ENCODE peak calls at places on chromosomes 7 and 10, in five cellular contexts. One of them, this sample, is unnamed.
A peak's percentile ranks its signal among the peaks of the same experiment; 100 is the strongest.

GRCh38 chr10:60849217-60849616 is 70.9 kb downstream of the CDK1 start:
- DNase-seq in colonic mucosa: no peak
- DNase-seq in AG10803: peak; percentile 31
- DNase-seq in epithelial cell of proximal tubule: no peak
- DNase-seq in GM12865: no peak
- DNase-seq in this sample: no peak

GRCh38 chr10:14571866-14572507 is 202.7 kb downstream of the FAM107B start:
- DNase-seq in GM12865: peak; percentile 69
- DNase-seq in colonic mucosa: peak; percentile 57
- DNase-seq in epithelial cell of proximal tubule: no peak
- DNase-seq in AG10803: peak; percentile 20
- DNase-seq in this sample: no peak

GRCh38 chr10:117638664-117639200 is 96.2 kb downstream of the EMX2 start:
- DNase-seq in colonic mucosa: no peak
- DNase-seq in GM12865: no peak
- DNase-seq in AG10803: no peak
- DNase-seq in epithelial cell of proximal tubule: no peak
- DNase-seq in this sample: no peak

GRCh38 chr10:6140141-6140841 is 51.5 kb downstream of the RBM17 start:
- DNase-seq in GM12865: peak; percentile 30
- DNase-seq in epithelial cell of proximal tubule: no peak
- DNase-seq in colonic mucosa: peak; percentile 49
- DNase-seq in AG10803: no peak
- DNase-seq in this sample: no peak

GRCh38 chr7:107162466-107162865 is 6.3 kb upstream of the HBP1 start:
- DNase-seq in GM12865: no peak
- DNase-seq in epithelial cell of proximal tubule: no peak
- DNase-seq in colonic mucosa: no peak
- DNase-seq in AG10803: no peak
- DNase-seq in this sample: no peak

GRCh38 chr10:71232089-71232998 is 20.0 kb downstream of the UNC5B start:
- DNase-seq in colonic mucosa: no peak
- DNase-seq in AG10803: peak; percentile 67
- DNase-seq in GM12865: no peak
- DNase-seq in epithelial cell of proximal tubule: no peak
- DNase-seq in this sample: no peak

GRCh38 chr10:47051741-47052238 is 140.6 kb downstream of the PTPN20 start:
- DNase-seq in colonic mucosa: no peak
- DNase-seq in AG10803: no peak
- DNase-seq in GM12865: no peak
- DNase-seq in epithelial cell of proximal tubule: no peak
- DNase-seq in this sample: no peak

GRCh38 chr7:30074422-30075030 is 46.3 kb downstream of the PLEKHA8 start:
- DNase-seq in AG10803: peak; percentile 55
- DNase-seq in epithelial cell of proximal tubule: no peak
- DNase-seq in GM12865: peak; percentile 31
- DNase-seq in colonic mucosa: no peak
- DNase-seq in this sample: no peak

GRCh38 chr10:79380125-79380917 is 33.1 kb downstream of the PPIF start:
- DNase-seq in epithelial cell of proximal tubule: no peak
- DNase-seq in colonic mucosa: peak; percentile 51
- DNase-seq in GM12865: no peak
- DNase-seq in AG10803: peak; percentile 83
- DNase-seq in this sample: no peak

GRCh38 chr7:45890125-45890901 is 2.0 kb downstream of the IGFBP1 start:
- DNase-seq in AG10803: no peak
- DNase-seq in GM12865: no peak
- DNase-seq in colonic mucosa: no peak
- DNase-seq in epithelial cell of proximal tubule: no peak
- DNase-seq in this sample: no peak

GRCh38 chr10:57119690-57120089 is 758.6 kb upstream of the ZWINT start:
- DNase-seq in colonic mucosa: no peak
- DNase-seq in GM12865: no peak
- DNase-seq in AG10803: no peak
- DNase-seq in epithelial cell of proximal tubule: no peak
- DNase-seq in this sample: no peak

GRCh38 chr10:116596062-116596461 is 5.3 kb downstream of the PNLIPRP1 start:
- DNase-seq in epithelial cell of proximal tubule: no peak
- DNase-seq in AG10803: no peak
- DNase-seq in colonic mucosa: no peak
- DNase-seq in GM12865: no peak
- DNase-seq in this sample: no peak

GRCh38 chr7:13257661-13258060 is 570.2 kb downstream of the ARL4A start:
- DNase-seq in epithelial cell of proximal tubule: no peak
- DNase-seq in GM12865: no peak
- DNase-seq in AG10803: peak; percentile 15
- DNase-seq in colonic mucosa: no peak
- DNase-seq in this sample: no peak

GRCh38 chr10:79180619-79181221 is 112.0 kb downstream of the ZMIZ1 start:
- DNase-seq in epithelial cell of proximal tubule: no peak
- DNase-seq in AG10803: no peak
- DNase-seq in colonic mucosa: no peak
- DNase-seq in GM12865: no peak
- DNase-seq in this sample: no peak

GRCh38 chr10:113650172-113650571 is 13.7 kb downstream of the NRAP start:
- DNase-seq in AG10803: no peak
- DNase-seq in epithelial cell of proximal tubule: no peak
- DNase-seq in GM12865: no peak
- DNase-seq in colonic mucosa: no peak
- DNase-seq in this sample: no peak

GRCh38 chr7:124310934-124311390 is 278.1 kb upstream of the TMEM229A start:
- DNase-seq in GM12865: no peak
- DNase-seq in epithelial cell of proximal tubule: no peak
- DNase-seq in AG10803: no peak
- DNase-seq in colonic mucosa: no peak
- DNase-seq in this sample: no peak

GRCh38 chr7:30598121-30598876 is 3.6 kb downstream of the GARS1 start:
- DNase-seq in AG10803: peak; percentile 55
- DNase-seq in colonic mucosa: no peak
- DNase-seq in GM12865: no peak
- DNase-seq in epithelial cell of proximal tubule: no peak
- DNase-seq in this sample: no peak

GRCh38 chr10:44911081-44911540 is at the start of gene TMEM72:
- DNase-seq in epithelial cell of proximal tubule: peak; percentile 47
- DNase-seq in colonic mucosa: peak; percentile 80
- DNase-seq in AG10803: no peak
- DNase-seq in GM12865: no peak
- DNase-seq in this sample: no peak

GRCh38 chr10:50992972-50993766 is 81.1 kb upstream of the PRKG1 start:
- DNase-seq in GM12865: no peak
- DNase-seq in AG10803: peak; percentile 98
- DNase-seq in colonic mucosa: peak; percentile 25
- DNase-seq in epithelial cell of proximal tubule: no peak
- DNase-seq in this sample: peak; percentile 70

GRCh38 chr7:129376778-129377700 is 57.2 kb upstream of the STRIP2 start:
- DNase-seq in AG10803: peak; percentile 44
- DNase-seq in GM12865: peak; percentile 69
- DNase-seq in epithelial cell of proximal tubule: no peak
- DNase-seq in colonic mucosa: no peak
- DNase-seq in this sample: no peak

GRCh38 chr10:61869276-61869675 is 32.2 kb upstream of the ARID5B start:
- DNase-seq in epithelial cell of proximal tubule: no peak
- DNase-seq in AG10803: no peak
- DNase-seq in colonic mucosa: no peak
- DNase-seq in GM12865: no peak
- DNase-seq in this sample: no peak

GRCh38 chr10:8691498-8692017 is 637.1 kb downstream of the GATA3 start:
- DNase-seq in AG10803: no peak
- DNase-seq in GM12865: no peak
- DNase-seq in epithelial cell of proximal tubule: no peak
- DNase-seq in colonic mucosa: no peak
- DNase-seq in this sample: no peak

GRCh38 chr10:110487411-110488123 is 10.1 kb upstream of the DUSP5 start:
- DNase-seq in epithelial cell of proximal tubule: no peak
- DNase-seq in colonic mucosa: no peak
- DNase-seq in AG10803: no peak
- DNase-seq in GM12865: no peak
- DNase-seq in this sample: no peak

GRCh38 chr7:89223906-89224395 is 428.4 kb upstream of the TEX47 start:
- DNase-seq in GM12865: no peak
- DNase-seq in epithelial cell of proximal tubule: no peak
- DNase-seq in colonic mucosa: no peak
- DNase-seq in AG10803: no peak
- DNase-seq in this sample: no peak

GRCh38 chr10:3902809-3903410 is 117.9 kb upstream of the KLF6 start:
- DNase-seq in epithelial cell of proximal tubule: peak; percentile 74
- DNase-seq in GM12865: no peak
- DNase-seq in colonic mucosa: no peak
- DNase-seq in AG10803: peak; percentile 66
- DNase-seq in this sample: no peak

GRCh38 chr10:43265799-43266721 is 805 bp downstream of the RASGEF1A start:
- DNase-seq in AG10803: no peak
- DNase-seq in GM12865: no peak
- DNase-seq in colonic mucosa: peak; percentile 17
- DNase-seq in epithelial cell of proximal tubule: no peak
- DNase-seq in this sample: no peak

GRCh38 chr10:23197416-23197861 is 5.3 kb downstream of the PTF1A start:
- DNase-seq in GM12865: no peak
- DNase-seq in epithelial cell of proximal tubule: no peak
- DNase-seq in AG10803: no peak
- DNase-seq in colonic mucosa: no peak
- DNase-seq in this sample: no peak

DNA sequence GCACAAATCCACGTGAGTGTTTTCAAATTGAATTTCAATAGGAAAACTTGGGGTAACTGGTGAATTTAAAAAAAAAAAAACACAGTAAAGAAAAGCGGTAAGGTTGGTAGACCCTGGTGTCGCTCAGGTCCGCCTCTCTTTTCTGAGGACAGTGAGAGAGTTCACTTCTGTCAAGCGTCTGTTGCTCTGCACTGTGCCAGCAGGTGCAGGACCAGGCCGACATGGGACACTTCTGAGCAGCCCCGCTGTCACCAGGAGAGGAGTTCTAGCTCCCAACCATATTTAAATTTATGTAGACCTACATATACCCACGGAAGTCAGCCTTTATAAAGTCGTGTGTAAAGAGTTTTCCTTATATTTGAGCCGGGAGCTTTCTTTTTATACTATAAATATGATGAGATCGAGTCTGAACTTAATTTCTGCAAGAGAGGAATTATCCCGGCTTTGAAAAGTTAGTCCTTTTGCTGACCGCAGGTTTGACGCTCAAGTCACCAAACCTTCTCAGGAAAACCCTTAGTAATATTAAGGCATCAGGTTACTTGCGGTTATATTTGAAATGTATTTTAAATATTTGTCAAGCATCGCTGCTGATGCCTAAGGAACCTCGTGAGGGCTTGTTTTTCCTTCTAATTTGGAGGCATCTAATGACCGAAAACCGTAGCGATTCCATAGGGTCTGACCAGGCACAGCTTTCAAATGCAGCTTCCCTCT is 550 bp downstream of the IKZF1 start:
- DNase-seq in GM12865: peak; percentile 79
- DNase-seq in AG10803: no peak
- DNase-seq in colonic mucosa: no peak
- DNase-seq in epithelial cell of proximal tubule: no peak
- DNase-seq in this sample: no peak
- H3K4me3 ChIP-seq in GM12865: peak overlapping the region; percentile 81
- H3K4me3 ChIP-seq in AG10803: no peak overlapping the region
- H3K4me3 ChIP-seq in colonic mucosa: peak overlapping the region; percentile 37
- H3K4me3 ChIP-seq in epithelial cell of proximal tubule: peak overlapping the region; percentile 26
- H3K4me3 ChIP-seq in this sample: no peak overlapping the region

GRCh38 chr7:82729172-82730030 is 285.8 kb upstream of the CACNA2D1 start:
- DNase-seq in AG10803: peak; percentile 32
- DNase-seq in colonic mucosa: no peak
- DNase-seq in GM12865: peak; percentile 29
- DNase-seq in epithelial cell of proximal tubule: no peak
- DNase-seq in this sample: no peak
- TF ChIP-seq CTCF in AG10803: peak; percentile 80
- TF ChIP-seq CTCF in colonic mucosa: peak; percentile 49
- TF ChIP-seq CTCF in GM12865: peak; percentile 61
- TF ChIP-seq CTCF in epithelial cell of proximal tubule: peak; percentile 95
- TF ChIP-seq CTCF in this sample: peak; percentile 73

GRCh38 chr7:155758348-155758747 is 53.9 kb downstream of the SHH start:
- DNase-seq in GM12865: no peak
- DNase-seq in colonic mucosa: no peak
- DNase-seq in epithelial cell of proximal tubule: no peak
- DNase-seq in AG10803: no peak
- DNase-seq in this sample: no peak

GRCh38 chr7:155753446-155753965 is 58.8 kb downstream of the SHH start:
- DNase-seq in AG10803: no peak
- DNase-seq in epithelial cell of proximal tubule: no peak
- DNase-seq in GM12865: peak; percentile 65
- DNase-seq in colonic mucosa: no peak
- DNase-seq in this sample: no peak

GRCh38 chr7:155754165-155754564 is 58.1 kb downstream of the SHH start:
- DNase-seq in colonic mucosa: no peak
- DNase-seq in GM12865: no peak
- DNase-seq in AG10803: no peak
- DNase-seq in epithelial cell of proximal tubule: no peak
- DNase-seq in this sample: no peak

GRCh38 chr7:155755026-155755425 is 57.2 kb downstream of the SHH start:
- DNase-seq in colonic mucosa: no peak
- DNase-seq in GM12865: no peak
- DNase-seq in epithelial cell of proximal tubule: no peak
- DNase-seq in AG10803: no peak
- DNase-seq in this sample: no peak

DNA sequence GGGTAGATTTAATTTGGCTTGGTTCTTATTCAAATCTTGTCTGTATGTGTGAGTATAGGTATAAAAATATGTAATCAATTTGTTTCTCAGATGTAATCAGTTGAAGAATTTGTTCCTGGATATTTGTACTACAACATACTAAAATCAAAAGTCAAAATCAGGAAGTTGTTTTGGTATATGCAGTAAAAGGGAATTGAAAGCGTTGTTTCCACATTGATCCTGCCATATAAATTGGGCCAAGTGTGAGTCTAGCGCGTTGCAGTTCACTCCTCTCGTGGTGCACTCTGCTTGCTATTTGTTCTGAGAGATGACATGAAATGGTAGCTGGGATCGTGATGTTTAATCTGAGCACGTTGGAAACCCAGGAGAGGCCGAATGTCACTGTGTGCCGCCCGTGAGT is 55.9 kb downstream of the SHH start:
- DNase-seq in colonic mucosa: no peak
- DNase-seq in epithelial cell of proximal tubule: no peak
- DNase-seq in GM12865: peak; percentile 34
- DNase-seq in AG10803: no peak
- DNase-seq in this sample: no peak
- H3K4me3 ChIP-seq in colonic mucosa: no peak overlapping the region
- H3K4me3 ChIP-seq in epithelial cell of proximal tubule: no peak overlapping the region
- H3K4me3 ChIP-seq in GM12865: no peak overlapping the region
- H3K4me3 ChIP-seq in AG10803: no peak overlapping the region
- H3K4me3 ChIP-seq in this sample: no peak overlapping the region

DNA sequence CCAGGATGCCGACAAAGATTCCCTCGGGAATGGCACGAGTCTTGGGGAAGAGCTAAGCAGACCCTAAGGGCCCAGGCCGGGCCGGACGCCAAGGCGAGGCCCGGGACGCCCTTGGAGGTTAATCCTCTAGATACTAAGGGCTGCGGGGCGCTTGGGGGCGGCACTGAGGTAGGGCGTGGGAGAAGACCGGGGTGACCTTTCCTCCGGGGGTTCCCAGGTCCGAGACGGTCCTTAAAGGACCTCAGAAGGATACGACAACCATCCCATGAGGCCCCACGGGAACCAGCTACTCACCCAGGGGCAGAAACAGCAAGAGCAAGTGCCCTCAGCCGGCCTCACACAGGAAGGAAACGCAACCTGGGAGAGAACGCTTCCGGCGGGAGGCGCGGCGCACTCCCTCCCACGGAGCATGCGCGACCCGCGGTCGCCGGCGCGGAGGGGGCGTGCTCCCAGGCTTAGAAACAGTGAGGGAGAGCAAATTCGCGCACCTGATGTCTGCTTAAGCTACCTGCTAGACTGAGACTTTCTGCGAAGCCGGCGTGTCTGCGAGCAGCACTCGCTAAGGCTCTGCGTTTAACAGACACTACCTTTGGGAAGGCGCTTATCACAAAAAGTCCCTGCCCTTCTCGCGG is at the start of gene ATAD1:
- DNase-seq in colonic mucosa: peak; percentile 90
- DNase-seq in epithelial cell of proximal tubule: no peak
- DNase-seq in GM12865: peak; percentile 95
- DNase-seq in AG10803: peak; percentile 82
- DNase-seq in this sample: peak; percentile 43
- TF ChIP-seq CTCF in colonic mucosa: peak; percentile 13
- TF ChIP-seq CTCF in epithelial cell of proximal tubule: peak; percentile 36
- TF ChIP-seq CTCF in GM12865: peak; percentile 40
- TF ChIP-seq CTCF in AG10803: peak; percentile 35
- TF ChIP-seq CTCF in this sample: peak; percentile 29